ENCODE peak calls at places on chromosomes 7 and 10, in six cellular contexts. P is astrocyte of the cerebellum, S is sciatic nerve, O is MM.1S, T is K562, L is stromal cell of bone marrow. X is an unnamed sample.

GRCh38 chr7:13293264-13294002 is 606.0 kb downstream of the ARL4A start:
- DNase-seq in P (peak), S (no peak), O (no peak), T (no peak), L (no peak), X (no peak)

GRCh38 chr10:127877116-127877515 is 15.6 kb downstream of the CLRN3 start:
- DNase-seq in P (no peak), S (no peak), O (no peak), T (no peak), L (no peak), X (no peak)

GRCh38 chr7:19984231-19984632 is 210.8 kb upstream of the TMEM196 start:
- DNase-seq in P (no peak), S (no peak), O (no peak), T (no peak), L (no peak), X (no peak)

GRCh38 chr7:159192013-159192412 is 47.3 kb upstream of the VIPR2 start:
- DNase-seq in P (no peak), S (no peak), O (no peak), T (no peak), L (no peak), X (no peak)

GRCh38 chr10:116696919-116697318 is 45.4 kb downstream of the HSPA12A start:
- DNase-seq in P (no peak), S (no peak), O (peak), T (no peak), L (no peak), X (no peak)

GRCh38 chr10:71962915-71963314 is 1.3 kb upstream of the CHST3 start:
- DNase-seq in P (no peak), S (no peak), O (no peak), T (no peak), L (no peak), X (no peak)

GRCh38 chr7:88306590-88307048 is at the start of gene STEAP4:
- DNase-seq in P (peak), S (peak), O (no peak), T (no peak), L (peak), X (no peak)

GRCh38 chr10:130053561-130053960 is 57.1 kb downstream of the C10orf143 start:
- DNase-seq in P (no peak), S (no peak), O (no peak), T (no peak), L (peak), X (peak)

GRCh38 chr7:151452680-151453325 is 12.9 kb upstream of the CRYGN start:
- DNase-seq in P (no peak), S (no peak), O (no peak), T (no peak), L (no peak), X (no peak)

GRCh38 chr7:44764081-44764480 is 15.4 kb downstream of the ZMIZ2 start:
- DNase-seq in P (no peak), S (no peak), O (no peak), T (no peak), L (no peak), X (no peak)

GRCh38 chr10:22931948-22932347 is 4.1 kb downstream of the ARMC3 start:
- DNase-seq in P (peak), S (no peak), O (no peak), T (no peak), L (peak), X (peak)

GRCh38 chr7:84841809-84842208 is 345.0 kb downstream of the SEMA3D start:
- DNase-seq in P (peak), S (no peak), O (no peak), T (no peak), L (peak), X (no peak)

GRCh38 chr10:123044391-123044790 is 35.6 kb downstream of the ACADSB start:
- DNase-seq in P (peak), S (no peak), O (no peak), T (no peak), L (no peak), X (no peak)

GRCh38 chr7:79555571-79555970 is 102.1 kb upstream of the MAGI2 start:
- DNase-seq in P (no peak), S (no peak), O (no peak), T (no peak), L (no peak), X (no peak)

GRCh38 chr10:123580426-123580825 is 85.7 kb upstream of the GPR26 start:
- DNase-seq in P (no peak), S (no peak), O (no peak), T (no peak), L (no peak), X (no peak)

GRCh38 chr10:9015005-9015404 is 960.5 kb downstream of the GATA3 start:
- DNase-seq in P (no peak), S (no peak), O (no peak), T (no peak), L (no peak), X (no peak)

GRCh38 chr10:6089334-6090219 is 743 bp downstream of the RBM17 start:
- DNase-seq in P (no peak), S (peak), O (peak), T (no peak), L (no peak), X (no peak)

GRCh38 chr10:72784551-72785421 is 92.8 kb downstream of the MCU start:
- DNase-seq in P (peak), S (peak), O (no peak), T (no peak), L (peak), X (peak)

GRCh38 chr7:142717453-142717852 is 31.8 kb upstream of the PRSS1 start:
- DNase-seq in P (no peak), S (no peak), O (no peak), T (no peak), L (no peak), X (no peak)

GRCh38 chr10:28594401-28594800 is 61.5 kb downstream of the WAC start:
- DNase-seq in P (no peak), S (no peak), O (no peak), T (no peak), L (no peak), X (no peak)

GRCh38 chr10:30749368-30749767 is 119.8 kb upstream of the LYZL2 start:
- DNase-seq in P (no peak), S (peak), O (no peak), T (no peak), L (no peak), X (no peak)

GRCh38 chr10:16735626-16736025 is 81.6 kb downstream of the RSU1 start:
- DNase-seq in P (no peak), S (no peak), O (no peak), T (no peak), L (no peak), X (no peak)

GRCh38 chr7:24035653-24036414 is 248.2 kb upstream of the NPY start:
- DNase-seq in P (no peak), S (no peak), O (no peak), T (no peak), L (no peak), X (no peak)

GRCh38 chr10:112792487-112793196 is 157.4 kb upstream of the TCF7L2 start:
- DNase-seq in P (no peak), S (no peak), O (no peak), T (no peak), L (peak), X (no peak)